ENCODE peak calls at places on chromosomes 11 and 22, in six cellular contexts. M is stimulated activated CD4-positive, alpha-beta T cell treated with anti-CD3 and anti-CD28 coated beads, Interleukin-15, amount 100 ng/mL, for 24 hours; I is kidney; G is germinal center; V is activated CD4-positive, CD25-positive, alpha-beta regulatory T cell; Q is hippocampal formation. R is an unnamed sample.

GRCh38 chr11:132960679-132961078 is 571.6 kb downstream of the OPCML start:
- DNase-seq in M (no peak), I (no peak), G (no peak), V (no peak), Q (no peak), R (no peak)

GRCh38 chr11:69211540-69212120 is 55.9 kb downstream of the SMIM38 start:
- DNase-seq in M (no peak), I (no peak), G (no peak), V (no peak), Q (no peak), R (no peak)

GRCh38 chr11:75809991-75810390 is 5.0 kb upstream of the UVRAG start:
- DNase-seq in M (no peak), I (no peak), G (no peak), V (no peak), Q (no peak), R (no peak)

GRCh38 chr22:37848587-37849088 is 581 bp upstream of the EIF3L start:
- DNase-seq in M (peak), I (peak), G (no peak), V (no peak), Q (no peak), R (peak)

GRCh38 chr22:40749006-40749405 is 69.7 kb downstream of the MCHR1 start:
- DNase-seq in M (no peak), I (no peak), G (no peak), V (no peak), Q (no peak), R (no peak)

GRCh38 chr22:23790819-23791736 is 4.3 kb downstream of the SMARCB1 start:
- DNase-seq in M (no peak), I (peak), G (no peak), V (no peak), Q (no peak), R (no peak)

GRCh38 chr11:47308050-47308823 is 38.3 kb downstream of the MADD start:
- DNase-seq in M (no peak), I (no peak), G (no peak), V (no peak), Q (no peak), R (no peak)

GRCh38 chr11:46353706-46354105 is 6.4 kb downstream of the DGKZ start:
- DNase-seq in M (peak), I (no peak), G (no peak), V (no peak), Q (no peak), R (no peak)

GRCh38 chr22:30239421-30240405 is 6.8 kb downstream of the LIF start:
- DNase-seq in M (peak), I (no peak), G (no peak), V (no peak), Q (no peak), R (no peak)

GRCh38 chr11:36391062-36391461 is 95.0 kb downstream of the PRR5L start:
- DNase-seq in M (peak), I (no peak), G (peak), V (no peak), Q (no peak), R (no peak)

GRCh38 chr11:126114486-126115252 is 52.0 kb upstream of the CDON start:
- DNase-seq in M (no peak), I (no peak), G (no peak), V (no peak), Q (no peak), R (no peak)

GRCh38 chr11:95831198-95831883 is 41.0 kb downstream of the CEP57 start:
- DNase-seq in M (no peak), I (no peak), G (no peak), V (no peak), Q (no peak), R (peak)

GRCh38 chr11:3087373-3087772 is 30.1 kb upstream of the CARS1 start:
- DNase-seq in M (no peak), I (peak), G (no peak), V (no peak), Q (no peak), R (no peak)

GRCh38 chr22:46105494-46106278 is 44.6 kb upstream of the PPARA start:
- DNase-seq in M (no peak), I (peak), G (no peak), V (no peak), Q (no peak), R (peak)

GRCh38 chr22:35622132-35622913 is 5.2 kb upstream of the MB start:
- DNase-seq in M (no peak), I (peak), G (no peak), V (no peak), Q (no peak), R (no peak)

GRCh38 chr11:73972620-73973449 is 9.8 kb downstream of the UCP2 start:
- DNase-seq in M (no peak), I (peak), G (no peak), V (no peak), Q (no peak), R (no peak)

GRCh38 chr22:46735747-46736608 is 2.1 kb downstream of the CERK start:
- DNase-seq in M (no peak), I (peak), G (no peak), V (no peak), Q (no peak), R (no peak)

GRCh38 chr22:24744638-24745037 is 29.9 kb downstream of the PIWIL3 start:
- DNase-seq in M (no peak), I (no peak), G (no peak), V (no peak), Q (no peak), R (no peak)

GRCh38 chr22:37781434-37782059 is 26.2 kb upstream of the GCAT start:
- DNase-seq in M (no peak), I (peak), G (no peak), V (no peak), Q (no peak), R (no peak)